ENCODE peak calls at places on chromosomes 4 and X, in five cellular contexts. X is transverse colon, N is tibial artery, G is heart right ventricle, F is fibroblast of the aortic adventitia. V is an unnamed sample.

GRCh38 chrX:20729421-20729820 is 462.7 kb upstream of the RPS6KA3 start:
- DNase-seq in G (no peak), X (no peak), N (no peak), F (peak), V (no peak)

GRCh38 chrX:140733766-140734342 is 24.3 kb downstream of the LINC00632 start:
- DNase-seq in G (no peak), F (peak), N (no peak), X (no peak), V (peak)

GRCh38 chrX:11998944-11999343 is 139.3 kb upstream of the FRMPD4 start:
- DNase-seq in F (no peak), G (no peak), N (no peak), X (no peak), V (no peak)

GRCh38 chr4:997375-998071 is 4.3 kb upstream of the SLC26A1 start:
- DNase-seq in X (no peak), N (no peak), G (no peak), F (no peak), V (no peak)

GRCh38 chr4:41362647-41363383 is 106.1 kb downstream of the UCHL1 start:
- DNase-seq in N (no peak), G (no peak), X (no peak), F (no peak), V (no peak)

GRCh38 chr4:10589808-10590207 is 94.8 kb downstream of the CLNK start:
- DNase-seq in X (no peak), N (no peak), G (no peak), F (peak), V (no peak)

GRCh38 chrX:150873616-150874015 is 24.9 kb downstream of the CD99L2 start:
- DNase-seq in X (no peak), G (peak), N (peak), F (peak), V (peak)

GRCh38 chr4:124389591-124389990 is 322.9 kb downstream of the ANKRD50 start:
- DNase-seq in F (no peak), N (no peak), G (no peak), X (no peak), V (no peak)

GRCh38 chr4:70831293-70831692 is 8.4 kb downstream of the GRSF1 start:
- DNase-seq in F (no peak), X (no peak), G (no peak), N (no peak), V (no peak)

GRCh38 chr4:186734251-186734650 is 10.6 kb upstream of the FAT1 start:
- DNase-seq in G (no peak), F (no peak), X (no peak), N (no peak), V (no peak)

GRCh38 chrX:129318375-129318774 is 204.9 kb downstream of the SMARCA1 start:
- DNase-seq in G (no peak), X (no peak), N (no peak), F (peak), V (peak)

GRCh38 chrX:120016068-120016441 is 61.4 kb downstream of the RHOXF2B start:
- DNase-seq in X (no peak), N (no peak), F (no peak), G (no peak), V (no peak)

GRCh38 chr4:19429684-19430083 is 822.0 kb upstream of the SLIT2 start:
- DNase-seq in X (no peak), N (no peak), G (no peak), F (no peak), V (no peak)

GRCh38 chrX:153878969-153879653 is 6.9 kb downstream of the L1CAM start:
- DNase-seq in X (no peak), F (no peak), G (no peak), N (no peak), V (no peak)

GRCh38 chr4:72390409-72390808 is 178.6 kb downstream of the ADAMTS3 start:
- DNase-seq in F (peak), N (no peak), G (no peak), X (no peak), V (no peak)

GRCh38 chr4:101989551-101989950 is 199.0 kb downstream of the BANK1 start:
- DNase-seq in F (no peak), G (no peak), N (no peak), X (no peak), V (no peak)

GRCh38 chr4:76639292-76639691 is 204.3 kb downstream of the SHROOM3 start:
- DNase-seq in X (no peak), G (no peak), F (no peak), N (no peak), V (no peak)

GRCh38 chr4:150126880-150127236 is 48.6 kb downstream of the DCLK2 start:
- DNase-seq in N (no peak), G (no peak), X (no peak), F (peak), V (no peak)

GRCh38 chrX:70479197-70479969 is 34.7 kb downstream of the DLG3 start:
- DNase-seq in G (no peak), X (peak), F (peak), N (no peak), V (no peak)

GRCh38 chr4:142728209-142728608 is 117.9 kb downstream of the INPP4B start:
- DNase-seq in N (no peak), X (no peak), F (no peak), G (no peak), V (no peak)

GRCh38 chr4:173752610-173753009 is 222.6 kb upstream of the HAND2 start:
- DNase-seq in N (no peak), G (no peak), F (peak), X (peak), V (peak)

GRCh38 chrX:113947548-113947947 is 636.3 kb upstream of the HTR2C start:
- DNase-seq in N (no peak), X (no peak), G (no peak), F (no peak), V (no peak)
- TF ChIP-seq CTCF in N (no peak), X (no peak), G (no peak), F (no peak), V (no peak)

DNA sequence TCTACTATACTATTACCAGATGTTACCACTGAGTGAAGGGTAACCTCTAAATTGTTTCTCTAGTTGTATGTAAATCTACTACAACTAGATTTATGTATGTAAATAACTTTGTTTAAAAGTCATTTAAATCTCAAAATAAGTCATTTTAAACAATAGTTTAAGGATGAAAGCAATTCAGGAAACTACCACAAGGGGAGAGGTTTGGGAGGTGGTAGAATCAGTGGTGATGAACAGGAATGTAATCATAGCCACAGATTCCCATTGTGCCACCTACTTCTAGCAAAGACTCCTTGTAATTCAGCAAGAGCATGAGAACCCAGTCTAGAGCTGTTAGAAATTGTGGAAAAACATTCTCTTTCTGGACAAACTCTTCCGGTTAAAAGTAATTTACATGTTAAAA is 234.6 kb downstream of the SLC7A11 start:
- DNase-seq in G (no peak), F (peak), N (no peak), X (no peak), V (no peak)
- TF ChIP-seq CTCF in G (no peak), F (peak), N (no peak), X (peak), V (no peak)

GRCh38 chrX:118226060-118226428 is 109.4 kb upstream of the KLHL13 start:
- DNase-seq in N (no peak), X (no peak), G (no peak), F (peak), V (no peak)
- TF ChIP-seq CTCF in N (peak), X (peak), G (peak), F (peak), V (no peak)

DNA sequence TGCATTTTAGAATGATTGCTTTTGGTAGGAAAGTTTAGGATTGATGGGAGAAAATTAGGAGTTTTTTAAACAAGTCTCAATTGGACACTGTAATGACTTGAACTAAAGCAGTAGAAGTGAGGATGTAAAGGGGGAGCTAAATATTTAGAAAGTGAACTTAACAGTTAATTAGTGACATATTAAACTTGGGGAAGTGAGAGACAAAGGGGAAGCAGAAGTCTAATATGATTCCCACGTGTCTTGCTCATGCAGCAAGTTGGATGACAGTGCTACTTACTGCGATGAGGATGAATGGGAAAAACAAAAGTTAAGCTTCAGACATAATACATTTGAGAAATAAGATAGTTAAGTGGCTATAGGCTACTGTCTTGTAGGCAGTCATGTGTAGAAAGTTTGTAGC is 110.4 kb downstream of the RPA4 start:
- DNase-seq in X (no peak), N (no peak), F (no peak), G (no peak), V (no peak)
- TF ChIP-seq CTCF in X (no peak), N (no peak), F (no peak), G (no peak), V (no peak)

DNA sequence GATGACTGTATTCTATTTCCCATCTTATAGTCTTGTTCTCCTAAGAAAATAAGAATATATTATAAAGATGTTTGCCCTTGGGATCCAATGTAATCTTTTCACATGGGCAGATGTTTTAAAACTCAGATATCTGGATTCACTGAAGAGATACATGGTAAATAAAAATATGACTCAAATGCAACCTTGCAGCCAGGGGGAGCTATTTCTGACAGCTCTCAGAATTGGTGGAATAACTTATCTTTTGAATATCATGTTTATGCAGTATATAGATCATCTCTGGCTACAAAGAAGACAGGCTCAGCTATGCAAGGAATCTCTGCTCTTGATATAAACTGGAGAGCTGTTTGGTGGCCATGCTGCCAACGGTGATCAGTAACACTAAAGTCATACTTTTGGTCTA is 274.7 kb downstream of the GLUD2 start:
- DNase-seq in N (no peak), G (no peak), F (no peak), X (no peak), V (peak)
- TF ChIP-seq CTCF in N (no peak), G (no peak), F (peak), X (peak), V (peak)

V was measured in Calu3.